ENCODE peak calls at places on chromosomes 11 and 22, in ten cellular contexts. C is H1, I is stomach, W is left ventricle myocardium inferior, S is psoas muscle, H is left lung, E is gastrocnemius medialis, M is prostate gland, O is HCT116, N is PC-9. L is an unnamed sample. For H3K4me1, the result is how much of the 10 kb centered on the place peaks cover.

GRCh38 chr11:65468874-65469333 is 29.9 kb upstream of the MALAT1 start:
- DNase-seq in C (peak), I (peak), W (peak), S (no peak), H (peak), E (peak), M (peak), O (peak), N (peak), L (peak)

GRCh38 chr22:32796865-32797573 is 4.5 kb upstream of the TIMP3 start:
- DNase-seq in C (peak), I (peak), W (peak), S (peak), H (peak), E (peak), M (peak), O (peak), N (peak), L (peak)

GRCh38 chr11:2581151-2581930 is 118.5 kb downstream of the KCNQ1OT1 start:
- DNase-seq in C (no peak), I (peak), W (peak), S (peak), H (peak), E (peak), M (no peak), O (no peak), N (no peak), L (peak)

GRCh38 chr22:25176175-25176574 is 23.5 kb upstream of the CRYBB3 start:
- DNase-seq in C (no peak), I (no peak), W (no peak), S (no peak), H (no peak), E (no peak), M (peak), O (no peak), N (no peak), L (no peak)

GRCh38 chr11:15123849-15124248 is 9.1 kb downstream of the INSC start:
- DNase-seq in C (no peak), I (no peak), W (no peak), S (no peak), H (no peak), E (no peak), M (no peak), O (peak), N (no peak), L (no peak)

GRCh38 chr11:124801014-124801413 is 808 bp upstream of the MSANTD2 start:
- DNase-seq in C (no peak), I (no peak), W (no peak), S (no peak), H (no peak), E (no peak), M (no peak), O (no peak), N (no peak), L (no peak)

GRCh38 chr22:31604137-31604705 is 57.8 kb downstream of the PISD start:
- DNase-seq in C (no peak), I (no peak), W (no peak), S (no peak), H (no peak), E (no peak), M (no peak), O (no peak), N (no peak), L (no peak)

GRCh38 chr22:39367040-39367439 is 17.2 kb downstream of the SYNGR1 start:
- DNase-seq in C (no peak), I (no peak), W (no peak), S (no peak), H (no peak), E (no peak), M (no peak), O (no peak), N (no peak), L (no peak)

DNA sequence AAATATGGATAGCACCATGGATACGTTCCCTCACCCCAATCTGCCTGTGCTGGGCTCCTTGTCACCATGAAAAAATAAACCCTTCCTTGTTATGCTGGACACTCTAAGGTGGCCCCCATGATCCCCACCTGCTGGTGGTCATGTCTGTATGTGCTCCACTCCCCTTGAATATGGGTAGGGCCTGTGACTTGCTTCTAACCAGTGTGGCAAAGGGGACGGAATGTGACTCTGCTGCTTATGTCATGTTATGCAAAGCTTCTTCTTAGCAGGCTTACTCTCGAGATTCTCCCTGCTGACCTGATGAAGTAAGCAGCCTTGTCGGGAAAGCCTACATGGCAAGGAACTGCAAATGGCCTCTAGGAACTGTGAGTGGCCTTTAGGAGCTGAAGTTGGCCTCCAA is 159.9 kb downstream of the CCDC34 start:
- DNase-seq in C (no peak), I (no peak), W (no peak), S (no peak), H (no peak), E (no peak), M (no peak), O (no peak), N (no peak), L (no peak)
- H3K4me1 ChIP-seq in C (under half), I (under half), W (under half), S (under half), H (under half), E (under half), M (under half), O (under half), N (under half), L (under half)

GRCh38 chr11:406796-407650 is 7.8 kb downstream of the SIGIRR start:
- DNase-seq in C (peak), I (peak), W (peak), S (peak), H (peak), E (peak), M (peak), O (peak), N (peak), L (peak)
- TF ChIP-seq CTCF in C (peak), I (no peak), W (peak), S (peak), H (no peak), E (peak), M (no peak), O (peak), N (no peak), L (no peak)

GRCh38 chr11:129592191-129592590 is 216.5 kb downstream of the BARX2 start:
- DNase-seq in C (no peak), I (no peak), W (no peak), S (no peak), H (no peak), E (no peak), M (no peak), O (no peak), N (no peak), L (no peak)
- H3K4me1 ChIP-seq in C (under half), I (under half), W (under half), S (under half), H (under half), E (under half), M (under half), O (under half), N (under half), L (under half)

GRCh38 chr22:42281706-42282251 is 11.3 kb upstream of the TCF20 start:
- DNase-seq in C (peak), I (no peak), W (no peak), S (peak), H (peak), E (no peak), M (no peak), O (no peak), N (no peak), L (no peak)
- TF ChIP-seq CTCF in C (no peak), I (no peak), W (no peak), S (no peak), H (no peak), E (no peak), M (no peak), O (no peak), N (no peak), L (no peak)

GRCh38 chr22:35775339-35775738 is 57.7 kb downstream of the APOL5 start:
- DNase-seq in C (no peak), I (no peak), W (no peak), S (no peak), H (no peak), E (no peak), M (no peak), O (no peak), N (no peak), L (no peak)
- H3K4me1 ChIP-seq in C (under half), I (under half), W (under half), S (under half), H (under half), E (under half), M (under half), O (under half), N (under half), L (under half)

DNA sequence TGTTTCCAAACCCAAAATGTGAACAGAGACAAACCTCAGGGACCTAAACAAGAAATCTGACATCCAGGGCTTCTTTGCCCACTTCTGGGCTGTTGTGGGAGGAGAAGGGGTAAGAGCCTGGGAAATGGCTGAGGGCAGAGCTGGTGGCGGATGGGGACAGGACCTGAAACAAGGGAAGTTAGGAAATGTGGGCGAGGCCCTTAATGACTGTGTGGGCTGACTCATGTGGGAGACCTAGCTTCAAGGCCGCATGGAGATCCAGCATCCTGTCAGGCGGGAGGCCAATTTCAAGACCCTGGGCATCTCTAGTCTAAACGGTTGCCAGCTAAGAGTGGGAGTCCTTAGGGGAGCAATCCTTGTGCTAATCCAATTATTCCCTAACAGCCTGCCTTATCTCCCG is 2.1 kb upstream of the OAF start:
- DNase-seq in C (no peak), I (no peak), W (no peak), S (peak), H (peak), E (peak), M (no peak), O (no peak), N (peak), L (peak)
- TF ChIP-seq CTCF in C (no peak), I (no peak), W (no peak), S (no peak), H (no peak), E (no peak), M (no peak), O (no peak), N (no peak), L (no peak)

DNA sequence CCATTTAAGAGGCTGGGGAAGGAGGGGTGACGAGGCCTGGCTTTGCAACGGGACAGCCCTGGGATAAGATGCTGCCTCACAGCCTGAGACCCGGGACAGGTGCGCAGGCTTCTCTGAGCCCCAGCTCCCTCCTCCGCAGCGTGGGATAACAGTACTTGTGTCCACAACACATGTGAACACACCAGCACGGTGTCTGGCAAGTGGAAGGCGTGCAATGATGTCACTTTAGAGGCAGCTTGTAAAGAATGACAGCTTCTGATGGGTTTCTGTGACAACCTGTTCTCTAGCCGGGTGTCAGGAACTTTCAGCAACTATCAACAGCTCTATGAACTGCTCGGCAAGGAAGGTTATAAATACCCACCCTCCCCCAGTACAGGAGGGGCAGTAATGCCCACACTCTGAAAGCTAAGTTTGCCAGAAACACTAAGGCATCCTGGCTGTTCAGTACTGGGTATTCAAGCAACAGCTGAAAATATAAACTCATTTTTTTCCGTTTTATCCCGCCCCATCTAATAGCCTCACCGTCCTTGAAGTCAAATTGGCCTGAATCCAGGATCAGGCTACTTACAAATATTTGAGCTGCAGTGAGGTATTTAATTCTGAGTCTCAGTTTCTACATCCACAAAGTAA is 59.7 kb downstream of the MYH9 start:
- DNase-seq in C (no peak), I (no peak), W (peak), S (no peak), H (no peak), E (no peak), M (peak), O (no peak), N (no peak), L (peak)
- H3K4me1 ChIP-seq in C (under half), I (half or more), W (half or more), S (half or more), H (half or more), E (half or more), M (half or more), O (half or more), N (under half), L (half or more)

L was measured in body of pancreas.